ENCODE peak calls at places on chromosomes 13 and 19, in five cellular contexts. O, W, M, J and P are unnamed samples.

GRCh38 chr13:105087941-105088340 is 1447.5 kb downstream of the EFNB2 start:
- DNase-seq in W (no peak), M (no peak), J (no peak), O (no peak), P (no peak)

GRCh38 chr19:21604351-21604926 is 99.0 kb downstream of the ZNF429 start:
- DNase-seq in W (no peak), O (no peak), J (no peak), M (no peak), P (no peak)

GRCh38 chr19:42693760-42694350 is 46.4 kb downstream of the PSG3 start:
- DNase-seq in O (no peak), M (no peak), J (no peak), W (no peak), P (no peak)

GRCh38 chr13:113816925-113817859 is 46.7 kb downstream of the GAS6 start:
- DNase-seq in W (peak), M (peak), O (no peak), J (peak), P (peak)

GRCh38 chr19:55649579-55650557 is 1.9 kb downstream of the CCDC106 start:
- DNase-seq in W (no peak), J (no peak), M (no peak), O (no peak), P (no peak)

GRCh38 chr19:4066682-4067395 is at the start of gene ZBTB7A:
- DNase-seq in W (peak), J (no peak), O (no peak), M (peak), P (peak)

GRCh38 chr19:42846597-42846996 is 32.9 kb downstream of the PSG1 start:
- DNase-seq in M (no peak), J (no peak), O (no peak), W (no peak), P (no peak)

GRCh38 chr19:18204394-18205179 is 745 bp upstream of the RAB3A start:
- DNase-seq in O (no peak), J (no peak), W (peak), M (peak), P (peak)

GRCh38 chr13:71156550-71156949 is 710.5 kb downstream of the DACH1 start:
- DNase-seq in W (no peak), O (no peak), J (no peak), M (no peak), P (no peak)

GRCh38 chr19:52535831-52536800 is 8.6 kb downstream of the ZNF808 start:
- DNase-seq in O (peak), W (peak), M (peak), J (peak), P (peak)

GRCh38 chr19:37551123-37551993 is 43.2 kb downstream of the ZNF571 start:
- DNase-seq in W (peak), O (no peak), J (no peak), M (no peak), P (peak)

GRCh38 chr13:76667551-76667950 is 218.7 kb downstream of the KCTD12 start:
- DNase-seq in W (no peak), M (no peak), J (no peak), O (no peak), P (no peak)

GRCh38 chr13:23182142-23182541 is 1.4 kb downstream of the SGCG start:
- DNase-seq in W (no peak), O (no peak), J (no peak), M (no peak), P (no peak)

GRCh38 chr19:53432088-53432661 is 391 bp downstream of the ZNF761 start:
- DNase-seq in O (no peak), W (peak), M (peak), J (no peak), P (peak)

GRCh38 chr19:6392219-6393073 is 518 bp downstream of the GTF2F1 start:
- DNase-seq in M (no peak), W (no peak), J (no peak), O (no peak), P (no peak)

GRCh38 chr13:25881946-25882574 is 169.8 kb downstream of the SHISA2 start:
- DNase-seq in J (no peak), M (no peak), O (no peak), W (no peak), P (no peak)

GRCh38 chr19:5666921-5667610 is 13.2 kb downstream of the MICOS13 start:
- DNase-seq in O (no peak), J (no peak), M (no peak), W (no peak), P (no peak)

GRCh38 chr13:111219306-111219705 is 101.1 kb upstream of the TEX29 start:
- DNase-seq in W (no peak), M (no peak), J (no peak), O (no peak), P (no peak)

GRCh38 chr19:19366691-19367396 is 38.6 kb upstream of the GATAD2A start:
- DNase-seq in W (peak), O (no peak), J (no peak), M (no peak), P (peak)

GRCh38 chr19:10544242-10544752 is 593 bp downstream of the ATG4D start:
- DNase-seq in W (peak), M (peak), O (no peak), J (no peak), P (no peak)

GRCh38 chr13:66879971-66880370 is 350.2 kb downstream of the PCDH9 start:
- DNase-seq in W (no peak), O (no peak), M (no peak), J (no peak), P (no peak)

GRCh38 chr13:77928909-77929308 is 10.3 kb upstream of the EDNRB start:
- DNase-seq in W (no peak), J (no peak), O (peak), M (no peak), P (no peak)

GRCh38 chr13:45511310-45512147 is 46.8 kb downstream of the COG3 start:
- DNase-seq in M (no peak), O (peak), W (no peak), J (no peak), P (no peak)

GRCh38 chr13:111210488-111210887 is 95.4 kb downstream of the ARHGEF7 start:
- DNase-seq in O (no peak), J (no peak), M (no peak), W (no peak), P (peak)

GRCh38 chr13:80666782-80667537 is 326.0 kb upstream of the SPRY2 start:
- DNase-seq in J (no peak), O (no peak), M (no peak), W (no peak), P (no peak)

GRCh38 chr19:13764821-13765394 is 586 bp downstream of the MRI1 start:
- DNase-seq in M (no peak), O (no peak), J (no peak), W (peak), P (peak)

DNA sequence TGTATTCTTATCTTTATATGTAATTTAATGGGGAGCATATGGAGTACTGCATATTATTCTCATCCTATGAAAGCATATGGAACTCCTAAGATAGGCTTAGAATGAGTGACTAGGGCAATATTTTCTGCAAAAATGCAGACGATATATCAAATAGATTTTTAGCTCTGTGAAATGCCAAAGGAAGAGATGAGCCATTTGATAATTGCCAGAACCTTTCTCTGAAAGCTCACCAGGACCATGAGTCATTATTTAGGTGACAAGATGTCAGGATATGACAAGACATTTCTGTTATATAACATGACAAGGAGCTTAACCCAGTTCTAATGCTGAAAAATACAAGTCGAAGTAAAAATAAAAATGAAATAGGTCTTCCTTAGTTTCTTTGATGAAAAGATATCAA is 145.0 kb downstream of the SLITRK6 start:
- DNase-seq in O (no peak), J (no peak), M (no peak), W (no peak), P (no peak)
- TF ChIP-seq EP300 in O (no peak), J (no peak), M (no peak), W (no peak), P (no peak)

GRCh38 chr19:11639602-11640471 is 42.6 kb downstream of the ZNF627 start:
- DNase-seq in W (peak), O (peak), J (peak), M (peak), P (peak)
- TF ChIP-seq POLR2AphosphoS5 in W (no peak), O (no peak), J (no peak), M (no peak), P (no peak)

GRCh38 chr19:1618157-1619093 is 13.2 kb upstream of the UQCR11 start:
- DNase-seq in J (no peak), O (no peak), W (peak), M (no peak), P (peak)
- TF ChIP-seq CTCF in J (peak), O (peak), W (peak), M (no peak), P (no peak)

GRCh38 chr19:39969681-39970423 is 1.1 kb upstream of the PSMC4 start:
- DNase-seq in M (no peak), W (no peak), J (no peak), O (no peak), P (no peak)

GRCh38 chr19:39971380-39971841 is 446 bp downstream of the PSMC4 start:
- DNase-seq in J (no peak), W (no peak), O (no peak), M (no peak), P (no peak)

GRCh38 chr19:39970424-39970673 is 616 bp upstream of the PSMC4 start:
- DNase-seq in J (no peak), W (no peak), M (no peak), O (peak), P (no peak)

GRCh38 chr19:39969266-39969665 is 1.7 kb upstream of the PSMC4 start:
- DNase-seq in O (no peak), M (no peak), W (no peak), J (no peak), P (no peak)

DNA sequence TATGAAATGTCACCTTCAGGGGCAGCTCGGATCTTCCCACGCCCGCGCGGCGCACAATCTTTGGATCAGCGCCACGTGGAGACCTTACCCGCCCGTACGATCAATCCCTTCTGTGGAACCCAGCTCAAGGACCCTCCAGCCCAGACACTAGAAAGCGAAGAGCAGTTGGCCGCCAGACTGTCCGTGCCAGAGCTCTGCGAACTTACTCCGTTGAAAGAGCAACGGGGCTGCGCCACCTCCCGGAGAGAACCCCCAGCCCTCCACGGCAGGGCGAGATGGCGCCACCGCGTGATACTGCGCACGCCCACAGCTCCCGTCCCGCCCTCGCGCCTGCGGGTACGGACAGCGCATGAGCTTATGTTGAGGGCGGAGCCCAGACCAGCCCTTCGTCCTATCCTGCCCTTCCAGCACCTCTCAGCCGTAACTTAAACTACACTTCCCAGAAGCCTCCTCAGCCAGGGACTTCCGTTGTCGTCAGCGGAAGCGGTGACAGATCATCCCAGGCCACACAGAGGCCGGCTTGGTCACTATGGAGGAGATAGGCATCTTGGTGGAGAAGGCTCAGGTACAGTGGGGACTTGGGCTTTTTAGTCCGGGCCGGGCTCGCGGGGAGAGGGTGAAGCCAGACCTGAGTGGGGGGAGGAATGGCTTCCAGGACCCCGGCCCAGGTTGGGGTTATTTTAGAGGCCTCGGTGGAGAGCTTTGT is at the start of gene PSMC4:
- DNase-seq in O (peak), J (peak), W (peak), M (peak), P (peak)
- TF ChIP-seq EP300 in O (no peak), J (no peak), W (no peak), M (no peak), P (no peak)

DNA sequence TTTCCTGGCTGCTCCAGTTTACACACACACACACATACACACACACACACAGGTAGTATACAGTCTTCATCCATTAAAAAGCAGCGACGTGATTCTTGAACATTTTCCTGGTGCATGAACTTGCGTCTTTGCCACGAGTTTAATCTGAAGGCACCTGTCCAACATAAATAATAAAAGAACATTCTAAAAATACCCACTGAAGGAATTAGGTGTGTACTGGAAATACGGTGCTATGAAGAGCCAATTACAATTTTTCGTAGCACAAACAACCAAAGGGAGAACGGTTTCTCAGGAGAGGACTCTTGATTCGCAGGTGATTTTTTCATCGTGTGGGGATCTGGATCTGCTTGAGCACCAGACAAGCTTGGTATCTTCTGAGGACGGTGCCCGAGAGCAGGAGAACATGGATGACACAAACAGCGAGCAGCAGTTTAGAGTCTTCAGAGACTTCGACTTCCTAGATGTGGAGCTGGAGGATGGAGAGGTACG is 61.2 kb downstream of the ZAR1L start:
- DNase-seq in O (no peak), W (no peak), J (no peak), M (no peak), P (no peak)
- TF ChIP-seq POLR2AphosphoS5 in O (no peak), W (peak), J (peak), M (no peak), P (no peak)

GRCh38 chr19:2333807-2334211 is 5.3 kb downstream of the SPPL2B start:
- DNase-seq in M (no peak), O (no peak), J (no peak), W (no peak), P (no peak)
- TF ChIP-seq CTCF in M (no peak), O (peak), J (no peak), W (no peak), P (no peak)

GRCh38 chr13:97296740-97297139 is 74.6 kb downstream of the MBNL2 start:
- DNase-seq in W (no peak), O (no peak), J (no peak), M (no peak), P (no peak)

GRCh38 chr13:97300871-97301270 is 78.7 kb downstream of the MBNL2 start:
- DNase-seq in W (no peak), J (no peak), O (no peak), M (no peak), P (no peak)

GRCh38 chr13:97298816-97299215 is 76.7 kb downstream of the MBNL2 start:
- DNase-seq in W (no peak), J (no peak), O (no peak), M (no peak), P (no peak)

GRCh38 chr13:97289514-97290298 is 67.6 kb downstream of the MBNL2 start:
- DNase-seq in W (no peak), O (no peak), M (no peak), J (no peak), P (no peak)

DNA sequence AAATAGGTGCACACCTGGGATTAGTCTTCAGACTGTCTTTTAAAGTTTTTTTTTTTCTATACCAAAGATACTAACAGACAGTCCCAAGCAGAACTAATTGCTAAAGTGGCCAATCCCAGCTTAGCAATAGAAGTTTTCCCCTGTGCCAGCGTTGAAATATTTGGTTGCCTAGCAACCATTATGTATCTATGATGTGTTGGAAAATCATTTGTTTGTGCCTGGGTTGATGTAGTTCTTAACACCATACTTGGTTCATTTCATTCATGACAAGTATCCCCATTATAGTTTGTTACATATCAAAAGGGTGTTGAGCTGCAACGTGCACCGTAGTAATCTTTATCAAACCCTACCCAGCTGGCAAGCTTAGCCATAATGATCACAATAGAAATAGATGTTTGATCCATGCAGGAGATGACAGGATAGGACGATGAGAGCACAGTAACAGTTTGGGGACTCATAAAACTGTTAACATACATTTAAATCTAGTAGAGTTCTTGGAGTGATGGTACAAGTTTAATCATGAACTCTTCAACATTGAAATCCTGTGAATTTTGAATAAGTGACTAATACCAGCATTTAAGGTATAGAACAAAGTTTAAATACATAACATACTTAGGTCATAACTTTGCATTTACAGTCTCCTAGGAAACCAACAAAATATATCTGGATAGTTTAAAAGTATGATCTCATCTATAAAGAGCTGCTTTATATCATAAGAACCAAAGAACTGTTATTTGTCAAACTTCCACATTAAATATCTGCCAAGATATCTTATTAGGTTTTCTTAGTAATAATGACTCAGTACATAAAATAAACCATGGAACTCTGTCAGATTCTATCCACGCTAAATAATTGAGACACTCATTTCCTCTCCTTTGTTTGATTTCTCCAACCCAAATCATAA is 73.4 kb downstream of the MBNL2 start:
- DNase-seq in M (no peak), W (no peak), O (no peak), J (no peak), P (no peak)
- TF ChIP-seq EP300 in M (no peak), W (no peak), O (no peak), J (no peak), P (no peak)

DNA sequence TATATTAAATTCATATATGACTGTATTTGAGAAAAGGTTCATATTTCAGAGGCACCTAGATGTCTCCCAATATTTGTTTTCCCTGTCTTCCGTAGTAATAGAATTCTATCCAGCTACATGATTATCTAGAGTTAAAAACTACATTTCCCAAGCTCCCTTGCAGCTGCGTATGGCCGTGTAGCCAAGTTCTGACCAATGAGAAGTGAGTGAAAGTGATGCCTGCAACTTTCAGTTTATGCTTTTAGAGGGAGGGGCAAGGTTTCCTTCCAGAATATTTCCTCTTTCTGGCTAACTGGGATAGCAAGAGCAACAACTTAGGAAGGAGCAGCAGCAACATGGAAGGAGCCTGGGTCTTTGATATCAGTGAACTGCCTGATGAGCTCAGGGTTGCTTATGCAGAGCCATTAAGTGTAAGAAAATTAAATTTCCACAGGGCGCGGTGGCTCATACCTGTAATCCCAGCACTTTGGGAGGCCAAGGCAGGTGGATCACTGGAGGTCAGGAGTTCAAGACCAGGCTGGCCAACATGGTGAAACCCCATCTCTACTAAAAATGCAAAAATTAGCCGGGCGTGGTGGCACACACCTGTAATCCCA is 23.2 kb upstream of the CYP2A13 start:
- DNase-seq in J (no peak), W (no peak), M (no peak), O (no peak), P (no peak)
- TF ChIP-seq POLR2AphosphoS5 in J (no peak), W (no peak), M (no peak), O (no peak), P (no peak)

GRCh38 chr13:48273346-48273745 is 30.2 kb upstream of the RB1 start:
- DNase-seq in M (no peak), W (no peak), J (no peak), O (no peak), P (no peak)
- TF ChIP-seq CTCF in M (no peak), W (no peak), J (no peak), O (no peak), P (no peak)